ENCODE peak calls at places on chromosome 1, in four cellular contexts. X is iris pigment epithelial cell, B is HCT116, E is left ventricle myocardium superior. O is an unnamed sample.

GRCh38 chr1:3560199-3560955 is 50.9 kb downstream of the MEGF6 start:
- DNase-seq in E (no peak), X (no peak), B (no peak), O (no peak)

GRCh38 chr1:215056584-215056983 is 26.0 kb upstream of the KCNK2 start:
- DNase-seq in X (peak; percentile 91), E (no peak), B (no peak), O (peak; percentile 5)

GRCh38 chr1:91766883-91767282 is 119.1 kb downstream of the TGFBR3 start:
- DNase-seq in B (no peak), E (no peak), X (no peak), O (no peak)

GRCh38 chr1:2628191-2628932 is 4.5 kb downstream of the MMEL1 start:
- DNase-seq in X (no peak), B (no peak), E (no peak), O (no peak)

GRCh38 chr1:10800778-10801177 is 4.3 kb upstream of the CASZ1 start:
- DNase-seq in X (no peak), E (no peak), B (no peak), O (no peak)

GRCh38 chr1:70546726-70547125 is 135.7 kb downstream of the CTH start:
- DNase-seq in B (no peak), E (no peak), X (no peak), O (no peak)

GRCh38 chr1:167090289-167090942 is at the start of gene GPA33:
- DNase-seq in X (no peak), E (no peak), B (no peak), O (no peak)

GRCh38 chr1:230308039-230308438 is 118.1 kb downstream of the PGBD5 start:
- DNase-seq in B (peak; percentile 50), X (peak; percentile 96), E (peak; percentile 79), O (peak; percentile 29)

GRCh38 chr1:78840447-78841251 is 165.9 kb downstream of the ADGRL4 start:
- DNase-seq in B (no peak), E (no peak), X (peak; percentile 90), O (peak; percentile 87)

GRCh38 chr1:77824694-77825355 is 45.4 kb downstream of the MIGA1 start:
- DNase-seq in E (no peak), X (no peak), B (no peak), O (no peak)